ENCODE peak calls at places on chromosomes 12 and 14, in four cellular contexts. O is HCT116, A is Panc1, B is B cell. X is an unnamed sample.

GRCh38 chr12:91920276-91920675 is 225.4 kb downstream of the BTG1 start:
- DNase-seq in O (no peak), A (no peak), B (no peak), X (no peak)

GRCh38 chr14:27995688-27996087 is 770.9 kb upstream of the FOXG1 start:
- DNase-seq in O (no peak), A (no peak), B (no peak), X (no peak)

GRCh38 chr12:4268549-4269181 is 4.9 kb upstream of the CCND2 start:
- DNase-seq in O (no peak), A (no peak), B (peak), X (no peak)

GRCh38 chr12:17216156-17216555 is 610.2 kb upstream of the LMO3 start:
- DNase-seq in O (no peak), A (no peak), B (no peak), X (no peak)

GRCh38 chr12:11664101-11664500 is 14.6 kb downstream of the ETV6 start:
- DNase-seq in O (no peak), A (no peak), B (no peak), X (no peak)

GRCh38 chr12:991350-992278 is 591 bp downstream of the ERC1 start:
- DNase-seq in O (no peak), A (no peak), B (no peak), X (peak)

GRCh38 chr12:116473416-116473815 is 85.8 kb upstream of the MAP1LC3B2 start:
- DNase-seq in O (no peak), A (no peak), B (no peak), X (no peak)

GRCh38 chr12:131749618-131750315 is 38.9 kb downstream of the SFSWAP start:
- DNase-seq in O (no peak), A (no peak), B (no peak), X (no peak)

GRCh38 chr12:92779902-92780301 is 77.1 kb downstream of the PLEKHG7 start:
- DNase-seq in O (no peak), A (no peak), B (no peak), X (no peak)

GRCh38 chr12:42332301-42332894 is 6.4 kb downstream of the PPHLN1 start:
- DNase-seq in O (peak), A (no peak), B (peak), X (no peak)

GRCh38 chr12:5440973-5441372 is 9.1 kb downstream of the NTF3 start:
- DNase-seq in O (no peak), A (no peak), B (peak), X (no peak)

GRCh38 chr12:19273482-19274330 is 144.2 kb downstream of the PLEKHA5 start:
- DNase-seq in O (peak), A (no peak), B (no peak), X (no peak)

GRCh38 chr12:80593766-80594165 is 113.7 kb upstream of the MYF6 start:
- DNase-seq in O (no peak), A (no peak), B (no peak), X (no peak)

GRCh38 chr12:108310489-108310888 is 28.6 kb downstream of the CMKLR1 start:
- DNase-seq in O (no peak), A (no peak), B (no peak), X (no peak)

GRCh38 chr14:69005432-69006148 is 26.5 kb upstream of the ACTN1 start:
- DNase-seq in O (peak), A (peak), B (no peak), X (no peak)

GRCh38 chr12:120800665-120801064 is 75.0 kb downstream of the ACADS start:
- DNase-seq in O (no peak), A (no peak), B (no peak), X (no peak)

GRCh38 chr12:22407397-22407796 is 72.9 kb upstream of the ST8SIA1 start:
- DNase-seq in O (no peak), A (no peak), B (no peak), X (no peak)

GRCh38 chr14:105041841-105042765 is 21.2 kb upstream of the CDCA4 start:
- DNase-seq in O (no peak), A (no peak), B (no peak), X (no peak)

GRCh38 chr14:59308706-59309105 is 120.2 kb downstream of the DAAM1 start:
- DNase-seq in O (no peak), A (no peak), B (no peak), X (no peak)

DNA sequence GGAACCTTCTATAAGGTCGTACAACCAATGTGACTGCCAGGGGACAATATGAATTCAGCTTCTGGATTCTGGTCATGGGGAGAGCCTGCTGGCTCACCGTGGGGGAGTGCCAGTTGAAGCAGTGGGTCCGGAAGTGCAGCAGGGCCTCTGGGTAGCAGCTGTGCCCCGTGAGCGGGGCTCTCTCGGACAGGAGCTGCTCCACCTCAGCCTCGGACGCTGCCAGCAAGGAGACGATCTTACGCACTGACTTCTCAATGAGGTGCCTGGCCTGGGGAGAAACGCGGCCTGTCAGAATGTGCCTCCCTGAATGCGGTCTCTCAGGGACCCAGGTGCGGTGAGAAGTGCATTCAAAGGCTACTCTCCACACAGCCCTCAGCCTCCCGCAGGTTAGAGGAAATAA is 42.0 kb downstream of the LGMN start:
- DNase-seq in O (no peak), A (no peak), B (no peak), X (no peak)
- TF ChIP-seq CTCF in O (no peak), A (no peak), B (no peak), X (no peak)

GRCh38 chr14:81727243-81727642 is 193.6 kb upstream of the SEL1L start:
- DNase-seq in O (no peak), A (no peak), B (no peak), X (peak)
- TF ChIP-seq CTCF in O (no peak), A (no peak), B (no peak), X (no peak)

DNA sequence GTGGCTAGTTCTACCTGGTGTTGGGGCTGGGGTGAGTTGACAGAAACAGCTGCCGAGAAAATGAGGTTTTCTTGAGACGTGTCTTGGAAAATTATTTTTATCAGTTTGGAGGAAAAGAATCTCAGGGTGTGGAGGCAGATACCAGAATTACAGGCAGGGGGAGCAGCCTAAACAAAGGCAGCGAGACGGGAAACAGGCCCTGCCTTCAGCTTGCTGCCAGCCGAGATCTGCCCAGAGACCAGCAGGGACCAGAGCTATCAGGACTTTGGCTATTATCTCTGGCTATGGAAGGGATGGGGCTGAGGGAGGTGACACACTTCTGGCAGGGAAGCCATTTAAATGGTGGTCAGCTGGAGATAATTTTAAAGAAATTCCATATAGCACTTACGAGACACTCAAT is 25.7 kb downstream of the SYNDIG1L start:
- DNase-seq in O (peak), A (no peak), B (peak), X (no peak)
- TF ChIP-seq CTCF in O (no peak), A (no peak), B (no peak), X (no peak)

GRCh38 chr12:66550626-66551025 is 128.2 kb downstream of the GRIP1 start:
- DNase-seq in O (no peak), A (no peak), B (no peak), X (no peak)

GRCh38 chr12:66552753-66553152 is 126.1 kb downstream of the GRIP1 start:
- DNase-seq in O (no peak), A (no peak), B (no peak), X (no peak)

GRCh38 chr12:66549050-66549389 is 129.9 kb downstream of the GRIP1 start:
- DNase-seq in O (no peak), A (no peak), B (no peak), X (no peak)

GRCh38 chr12:66548338-66549049 is 130.4 kb downstream of the GRIP1 start:
- DNase-seq in O (no peak), A (no peak), B (peak), X (no peak)
- TF ChIP-seq CTCF in O (no peak), A (peak), B (peak), X (peak)

GRCh38 chr12:39587247-39587646 is 32.4 kb downstream of the ABCD2 start:
- DNase-seq in O (peak), A (no peak), B (peak), X (no peak)
- TF ChIP-seq CTCF in O (peak), A (peak), B (peak), X (no peak)

GRCh38 chr14:39416072-39416471 is 16.2 kb downstream of the FBXO33 start:
- DNase-seq in O (no peak), A (no peak), B (no peak), X (no peak)

GRCh38 chr14:39419272-39419671 is 13.0 kb downstream of the FBXO33 start:
- DNase-seq in O (no peak), A (no peak), B (no peak), X (no peak)

GRCh38 chr14:39422243-39422642 is 10.0 kb downstream of the FBXO33 start:
- DNase-seq in O (no peak), A (no peak), B (no peak), X (no peak)

GRCh38 chr14:39417014-39417413 is 15.2 kb downstream of the FBXO33 start:
- DNase-seq in O (peak), A (no peak), B (no peak), X (no peak)
- TF ChIP-seq CTCF in O (peak), A (peak), B (no peak), X (no peak)

DNA sequence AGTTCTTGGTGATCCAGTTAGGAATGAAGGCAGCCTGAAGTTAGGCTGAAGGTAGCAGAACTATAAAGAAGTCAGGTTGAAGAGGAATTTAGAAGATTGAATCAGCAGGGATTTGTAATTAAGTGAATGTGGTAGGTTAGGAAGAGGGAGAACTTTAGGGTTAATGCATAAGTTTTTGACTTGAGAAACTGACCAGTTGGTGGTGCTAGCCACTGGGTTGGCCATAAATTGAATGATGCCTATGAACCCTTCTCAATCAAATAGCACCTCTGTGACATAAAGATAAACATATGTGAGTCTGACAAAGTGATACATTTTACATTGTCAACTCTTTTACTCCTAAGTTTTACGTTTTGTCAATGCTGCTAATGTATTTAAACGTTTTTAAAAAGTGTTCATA is 290.6 kb upstream of the NAV3 start:
- DNase-seq in O (no peak), A (no peak), B (no peak), X (no peak)
- TF ChIP-seq CTCF in O (no peak), A (no peak), B (no peak), X (no peak)

X was measured in mesothelial cell of epicardium.